ENCODE peak calls at places on chromosomes 3 and 15, in seven cellular contexts. One of them, this sample, is unnamed.

GRCh38 chr3:171223396-171223795 is 196.9 kb upstream of the SLC2A2 start:
- DNase-seq in neural crest cell: no peak
- DNase-seq in left ventricle myocardium inferior: no peak
- DNase-seq in heart right ventricle: no peak
- DNase-seq in IMR-90: no peak
- DNase-seq in tibial nerve: no peak
- DNase-seq in stimulated activated CD4-positive, alpha-beta T cell treated with anti-CD3 and anti-CD28 coated beads, Interleukin-4, amount 100 ng/mL, for 4 hours: no peak
- DNase-seq in this sample: no peak

GRCh38 chr3:31908391-31909097 is 72.5 kb downstream of the OSBPL10 start:
- DNase-seq in IMR-90: peak; percentile 14
- DNase-seq in neural crest cell: no peak
- DNase-seq in tibial nerve: no peak
- DNase-seq in stimulated activated CD4-positive, alpha-beta T cell treated with anti-CD3 and anti-CD28 coated beads, Interleukin-4, amount 100 ng/mL, for 4 hours: no peak
- DNase-seq in heart right ventricle: no peak
- DNase-seq in left ventricle myocardium inferior: no peak
- DNase-seq in this sample: no peak

GRCh38 chr3:46953265-46954010 is 23.1 kb downstream of the CCDC12 start:
- DNase-seq in IMR-90: no peak
- DNase-seq in heart right ventricle: no peak
- DNase-seq in stimulated activated CD4-positive, alpha-beta T cell treated with anti-CD3 and anti-CD28 coated beads, Interleukin-4, amount 100 ng/mL, for 4 hours: no peak
- DNase-seq in left ventricle myocardium inferior: no peak
- DNase-seq in tibial nerve: no peak
- DNase-seq in neural crest cell: no peak
- DNase-seq in this sample: no peak

GRCh38 chr3:186938716-186939115 is 8.4 kb downstream of the ST6GAL1 start:
- DNase-seq in left ventricle myocardium inferior: peak; percentile 51
- DNase-seq in neural crest cell: no peak
- DNase-seq in stimulated activated CD4-positive, alpha-beta T cell treated with anti-CD3 and anti-CD28 coated beads, Interleukin-4, amount 100 ng/mL, for 4 hours: no peak
- DNase-seq in tibial nerve: no peak
- DNase-seq in IMR-90: peak; percentile 75
- DNase-seq in heart right ventricle: peak; percentile 25
- DNase-seq in this sample: no peak

GRCh38 chr3:127445581-127446368 is 144.8 kb downstream of the TPRA1 start:
- DNase-seq in left ventricle myocardium inferior: no peak
- DNase-seq in neural crest cell: no peak
- DNase-seq in IMR-90: no peak
- DNase-seq in tibial nerve: no peak
- DNase-seq in heart right ventricle: no peak
- DNase-seq in stimulated activated CD4-positive, alpha-beta T cell treated with anti-CD3 and anti-CD28 coated beads, Interleukin-4, amount 100 ng/mL, for 4 hours: no peak
- DNase-seq in this sample: no peak

GRCh38 chr15:101269479-101270223 is 7.6 kb downstream of the SELENOS start:
- DNase-seq in IMR-90: no peak
- DNase-seq in neural crest cell: no peak
- DNase-seq in tibial nerve: no peak
- DNase-seq in stimulated activated CD4-positive, alpha-beta T cell treated with anti-CD3 and anti-CD28 coated beads, Interleukin-4, amount 100 ng/mL, for 4 hours: no peak
- DNase-seq in heart right ventricle: peak; percentile 41
- DNase-seq in left ventricle myocardium inferior: no peak
- DNase-seq in this sample: no peak

GRCh38 chr3:58952128-58952917 is 97.5 kb downstream of the CFAP20DC start:
- DNase-seq in IMR-90: peak; percentile 33
- DNase-seq in neural crest cell: no peak
- DNase-seq in heart right ventricle: no peak
- DNase-seq in stimulated activated CD4-positive, alpha-beta T cell treated with anti-CD3 and anti-CD28 coated beads, Interleukin-4, amount 100 ng/mL, for 4 hours: no peak
- DNase-seq in left ventricle myocardium inferior: no peak
- DNase-seq in tibial nerve: no peak
- DNase-seq in this sample: no peak

GRCh38 chr15:83845230-83845629 is 191.3 kb downstream of the ADAMTSL3 start:
- DNase-seq in tibial nerve: no peak
- DNase-seq in heart right ventricle: no peak
- DNase-seq in left ventricle myocardium inferior: no peak
- DNase-seq in IMR-90: peak; percentile 94
- DNase-seq in neural crest cell: no peak
- DNase-seq in stimulated activated CD4-positive, alpha-beta T cell treated with anti-CD3 and anti-CD28 coated beads, Interleukin-4, amount 100 ng/mL, for 4 hours: no peak
- DNase-seq in this sample: no peak

GRCh38 chr15:43093026-43093425 is 12.8 kb downstream of the UBR1 start:
- DNase-seq in IMR-90: peak; percentile 85
- DNase-seq in neural crest cell: no peak
- DNase-seq in tibial nerve: no peak
- DNase-seq in stimulated activated CD4-positive, alpha-beta T cell treated with anti-CD3 and anti-CD28 coated beads, Interleukin-4, amount 100 ng/mL, for 4 hours: no peak
- DNase-seq in heart right ventricle: no peak
- DNase-seq in left ventricle myocardium inferior: no peak
- DNase-seq in this sample: no peak

GRCh38 chr15:47975422-47975821 is 145.4 kb upstream of the SLC24A5 start:
- DNase-seq in left ventricle myocardium inferior: no peak
- DNase-seq in heart right ventricle: no peak
- DNase-seq in neural crest cell: no peak
- DNase-seq in stimulated activated CD4-positive, alpha-beta T cell treated with anti-CD3 and anti-CD28 coated beads, Interleukin-4, amount 100 ng/mL, for 4 hours: no peak
- DNase-seq in tibial nerve: no peak
- DNase-seq in IMR-90: no peak
- DNase-seq in this sample: no peak

GRCh38 chr15:80942746-80943565 is 46.7 kb downstream of the MESD start:
- DNase-seq in left ventricle myocardium inferior: peak; percentile 42
- DNase-seq in neural crest cell: no peak
- DNase-seq in stimulated activated CD4-positive, alpha-beta T cell treated with anti-CD3 and anti-CD28 coated beads, Interleukin-4, amount 100 ng/mL, for 4 hours: no peak
- DNase-seq in IMR-90: peak; percentile 33
- DNase-seq in heart right ventricle: no peak
- DNase-seq in tibial nerve: no peak
- DNase-seq in this sample: no peak

GRCh38 chr15:44883219-44883900 is 73.1 kb upstream of the TERB2 start:
- DNase-seq in tibial nerve: no peak
- DNase-seq in left ventricle myocardium inferior: no peak
- DNase-seq in heart right ventricle: no peak
- DNase-seq in stimulated activated CD4-positive, alpha-beta T cell treated with anti-CD3 and anti-CD28 coated beads, Interleukin-4, amount 100 ng/mL, for 4 hours: no peak
- DNase-seq in IMR-90: no peak
- DNase-seq in neural crest cell: no peak
- DNase-seq in this sample: no peak

GRCh38 chr3:5138214-5138981 is 16.3 kb downstream of the ARL8B start:
- DNase-seq in left ventricle myocardium inferior: no peak
- DNase-seq in tibial nerve: no peak
- DNase-seq in neural crest cell: no peak
- DNase-seq in IMR-90: peak; percentile 62
- DNase-seq in heart right ventricle: no peak
- DNase-seq in stimulated activated CD4-positive, alpha-beta T cell treated with anti-CD3 and anti-CD28 coated beads, Interleukin-4, amount 100 ng/mL, for 4 hours: no peak
- DNase-seq in this sample: no peak

GRCh38 chr3:12004741-12005513 is 739 bp downstream of the SYN2 start:
- DNase-seq in left ventricle myocardium inferior: no peak
- DNase-seq in neural crest cell: no peak
- DNase-seq in heart right ventricle: no peak
- DNase-seq in stimulated activated CD4-positive, alpha-beta T cell treated with anti-CD3 and anti-CD28 coated beads, Interleukin-4, amount 100 ng/mL, for 4 hours: no peak
- DNase-seq in IMR-90: no peak
- DNase-seq in tibial nerve: no peak
- DNase-seq in this sample: no peak

GRCh38 chr3:146589899-146590508 is 15.1 kb downstream of the PLSCR5 start:
- DNase-seq in stimulated activated CD4-positive, alpha-beta T cell treated with anti-CD3 and anti-CD28 coated beads, Interleukin-4, amount 100 ng/mL, for 4 hours: no peak
- DNase-seq in neural crest cell: peak; percentile 26
- DNase-seq in heart right ventricle: no peak
- DNase-seq in IMR-90: peak; percentile 52
- DNase-seq in tibial nerve: no peak
- DNase-seq in left ventricle myocardium inferior: no peak
- DNase-seq in this sample: no peak

GRCh38 chr3:116085456-116085855 is 359.8 kb downstream of the LSAMP start:
- DNase-seq in IMR-90: no peak
- DNase-seq in heart right ventricle: no peak
- DNase-seq in neural crest cell: no peak
- DNase-seq in left ventricle myocardium inferior: no peak
- DNase-seq in stimulated activated CD4-positive, alpha-beta T cell treated with anti-CD3 and anti-CD28 coated beads, Interleukin-4, amount 100 ng/mL, for 4 hours: no peak
- DNase-seq in tibial nerve: no peak
- DNase-seq in this sample: no peak

GRCh38 chr3:101936419-101937331 is 87.4 kb downstream of the NFKBIZ start:
- DNase-seq in stimulated activated CD4-positive, alpha-beta T cell treated with anti-CD3 and anti-CD28 coated beads, Interleukin-4, amount 100 ng/mL, for 4 hours: no peak
- DNase-seq in IMR-90: peak; percentile 94
- DNase-seq in tibial nerve: no peak
- DNase-seq in neural crest cell: no peak
- DNase-seq in heart right ventricle: no peak
- DNase-seq in left ventricle myocardium inferior: no peak
- DNase-seq in this sample: no peak

GRCh38 chr3:188220988-188221818 is 67.2 kb downstream of the LPP start:
- DNase-seq in IMR-90: peak; percentile 76
- DNase-seq in left ventricle myocardium inferior: no peak
- DNase-seq in neural crest cell: no peak
- DNase-seq in tibial nerve: peak; percentile 43
- DNase-seq in heart right ventricle: no peak
- DNase-seq in stimulated activated CD4-positive, alpha-beta T cell treated with anti-CD3 and anti-CD28 coated beads, Interleukin-4, amount 100 ng/mL, for 4 hours: no peak
- DNase-seq in this sample: no peak

GRCh38 chr3:100882571-100882981 is 110.6 kb downstream of the ABI3BP start:
- DNase-seq in tibial nerve: no peak
- DNase-seq in stimulated activated CD4-positive, alpha-beta T cell treated with anti-CD3 and anti-CD28 coated beads, Interleukin-4, amount 100 ng/mL, for 4 hours: no peak
- DNase-seq in IMR-90: peak; percentile 43
- DNase-seq in left ventricle myocardium inferior: no peak
- DNase-seq in heart right ventricle: no peak
- DNase-seq in neural crest cell: no peak
- DNase-seq in this sample: no peak

GRCh38 chr15:70266412-70267089 is 168.8 kb upstream of the TLE3 start:
- DNase-seq in left ventricle myocardium inferior: peak; percentile 79
- DNase-seq in stimulated activated CD4-positive, alpha-beta T cell treated with anti-CD3 and anti-CD28 coated beads, Interleukin-4, amount 100 ng/mL, for 4 hours: no peak
- DNase-seq in IMR-90: no peak
- DNase-seq in heart right ventricle: peak; percentile 71
- DNase-seq in tibial nerve: peak; percentile 63
- DNase-seq in neural crest cell: no peak
- DNase-seq in this sample: peak; percentile 78

GRCh38 chr3:164451083-164451910 is 627.0 kb downstream of the SI start:
- DNase-seq in neural crest cell: no peak
- DNase-seq in stimulated activated CD4-positive, alpha-beta T cell treated with anti-CD3 and anti-CD28 coated beads, Interleukin-4, amount 100 ng/mL, for 4 hours: no peak
- DNase-seq in heart right ventricle: no peak
- DNase-seq in tibial nerve: peak; percentile 23
- DNase-seq in left ventricle myocardium inferior: peak; percentile 22
- DNase-seq in IMR-90: no peak
- DNase-seq in this sample: no peak

GRCh38 chr15:60399246-60399915 is 1.6 kb upstream of the ANXA2 start:
- DNase-seq in stimulated activated CD4-positive, alpha-beta T cell treated with anti-CD3 and anti-CD28 coated beads, Interleukin-4, amount 100 ng/mL, for 4 hours: no peak
- DNase-seq in heart right ventricle: no peak
- DNase-seq in neural crest cell: no peak
- DNase-seq in tibial nerve: no peak
- DNase-seq in left ventricle myocardium inferior: no peak
- DNase-seq in IMR-90: no peak
- DNase-seq in this sample: no peak

GRCh38 chr3:159157275-159157674 is 355.4 kb downstream of the MFSD1 start:
- DNase-seq in tibial nerve: no peak
- DNase-seq in heart right ventricle: no peak
- DNase-seq in IMR-90: no peak
- DNase-seq in left ventricle myocardium inferior: no peak
- DNase-seq in neural crest cell: no peak
- DNase-seq in stimulated activated CD4-positive, alpha-beta T cell treated with anti-CD3 and anti-CD28 coated beads, Interleukin-4, amount 100 ng/mL, for 4 hours: no peak
- DNase-seq in this sample: no peak

GRCh38 chr15:74307827-74308642 is 59.4 kb downstream of the CYP11A1 start:
- DNase-seq in left ventricle myocardium inferior: no peak
- DNase-seq in neural crest cell: peak; percentile 47
- DNase-seq in IMR-90: peak; percentile 52
- DNase-seq in tibial nerve: peak; percentile 26
- DNase-seq in stimulated activated CD4-positive, alpha-beta T cell treated with anti-CD3 and anti-CD28 coated beads, Interleukin-4, amount 100 ng/mL, for 4 hours: no peak
- DNase-seq in heart right ventricle: peak; percentile 41
- DNase-seq in this sample: peak; percentile 40

This sample was measured in lung.